ENCODE peak calls at places on chromosomes 11 and 22, in six cellular contexts. O, V, E, F, M and Q are unnamed samples.

GRCh38 chr22:48588151-48588880 is 1239.4 kb downstream of the BRD1 start:
- DNase-seq in V (no peak), F (no peak), E (no peak), M (no peak), O (no peak), Q (no peak)

GRCh38 chr11:134731562-134731961 is 319.5 kb upstream of the B3GAT1 start:
- DNase-seq in V (no peak), E (no peak), O (no peak), M (no peak), F (no peak), Q (no peak)

GRCh38 chr22:21650823-21651520 is 8.9 kb downstream of the SDF2L1 start:
- DNase-seq in O (no peak), F (no peak), E (no peak), M (no peak), V (peak), Q (no peak)

GRCh38 chr11:46669606-46670243 is 30.7 kb downstream of the ARHGAP1 start:
- DNase-seq in E (no peak), V (no peak), O (no peak), M (no peak), F (no peak), Q (no peak)

GRCh38 chr22:39959640-39960447 is at the start of gene TMA7B:
- DNase-seq in V (no peak), F (peak), M (peak), O (no peak), E (peak), Q (no peak)

GRCh38 chr22:27601195-27601594 is 200.4 kb downstream of the MN1 start:
- DNase-seq in M (no peak), F (no peak), E (no peak), V (no peak), O (no peak), Q (no peak)

GRCh38 chr11:32137263-32137662 is 46.4 kb downstream of the RCN1 start:
- DNase-seq in O (no peak), M (peak), E (peak), V (no peak), F (peak), Q (no peak)

GRCh38 chr11:67027943-67028542 is 5.1 kb downstream of the SYT12 start:
- DNase-seq in E (no peak), V (peak), O (no peak), M (peak), F (peak), Q (no peak)

GRCh38 chr22:37764622-37765021 is 43.1 kb upstream of the GCAT start:
- DNase-seq in V (no peak), M (no peak), O (no peak), F (no peak), E (no peak), Q (no peak)

GRCh38 chr11:79902493-79902892 is 461.7 kb upstream of the TENM4 start:
- DNase-seq in E (peak), O (no peak), M (peak), F (peak), V (no peak), Q (no peak)

GRCh38 chr11:68256331-68256741 is 15.4 kb downstream of the C11orf24 start:
- DNase-seq in O (peak), E (peak), F (no peak), V (no peak), M (no peak), Q (no peak)

GRCh38 chr22:38740116-38740723 is 15.6 kb downstream of the SUN2 start:
- DNase-seq in V (no peak), E (no peak), M (no peak), F (no peak), O (no peak), Q (no peak)

GRCh38 chr22:49157529-49158339 is 669.9 kb downstream of the BRD1 start:
- DNase-seq in M (no peak), O (no peak), E (no peak), F (no peak), V (no peak), Q (no peak)

GRCh38 chr11:117505285-117505970 is 177.8 kb downstream of the CEP164 start:
- DNase-seq in V (no peak), E (no peak), M (no peak), O (no peak), F (no peak), Q (no peak)

GRCh38 chr22:46641829-46642266 is 21.7 kb downstream of the GRAMD4 start:
- DNase-seq in V (no peak), E (no peak), O (no peak), F (no peak), M (no peak), Q (no peak)

GRCh38 chr11:131908316-131908715 is 537.9 kb downstream of the NTM start:
- DNase-seq in V (no peak), M (no peak), O (no peak), E (no peak), F (peak), Q (no peak)

GRCh38 chr11:110000045-110000502 is 93.1 kb upstream of the ZC3H12C start:
- DNase-seq in E (peak), F (peak), V (peak), O (no peak), M (peak), Q (no peak)

GRCh38 chr22:20610243-20610686 is 102.9 kb downstream of the MED15 start:
- DNase-seq in F (peak), M (no peak), E (peak), O (no peak), V (no peak), Q (no peak)

GRCh38 chr11:75786101-75786736 is 17.6 kb downstream of the DGAT2 start:
- DNase-seq in E (no peak), O (no peak), M (no peak), F (no peak), V (no peak), Q (no peak)

GRCh38 chr22:48105254-48105653 is 1342.8 kb downstream of the TBC1D22A start:
- DNase-seq in E (no peak), V (no peak), F (no peak), O (no peak), M (no peak), Q (no peak)

GRCh38 chr22:50436134-50436830 is 38.6 kb downstream of the SBF1 start:
- DNase-seq in M (no peak), O (no peak), E (no peak), V (no peak), F (no peak), Q (no peak)

GRCh38 chr11:3894128-3894731 is 38.8 kb downstream of the STIM1 start:
- DNase-seq in V (peak), M (no peak), O (peak), E (peak), F (no peak), Q (no peak)
- H3K4me3 ChIP-seq in V (peak), M (no peak), O (no peak), E (no peak), F (no peak), Q (no peak)

DNA sequence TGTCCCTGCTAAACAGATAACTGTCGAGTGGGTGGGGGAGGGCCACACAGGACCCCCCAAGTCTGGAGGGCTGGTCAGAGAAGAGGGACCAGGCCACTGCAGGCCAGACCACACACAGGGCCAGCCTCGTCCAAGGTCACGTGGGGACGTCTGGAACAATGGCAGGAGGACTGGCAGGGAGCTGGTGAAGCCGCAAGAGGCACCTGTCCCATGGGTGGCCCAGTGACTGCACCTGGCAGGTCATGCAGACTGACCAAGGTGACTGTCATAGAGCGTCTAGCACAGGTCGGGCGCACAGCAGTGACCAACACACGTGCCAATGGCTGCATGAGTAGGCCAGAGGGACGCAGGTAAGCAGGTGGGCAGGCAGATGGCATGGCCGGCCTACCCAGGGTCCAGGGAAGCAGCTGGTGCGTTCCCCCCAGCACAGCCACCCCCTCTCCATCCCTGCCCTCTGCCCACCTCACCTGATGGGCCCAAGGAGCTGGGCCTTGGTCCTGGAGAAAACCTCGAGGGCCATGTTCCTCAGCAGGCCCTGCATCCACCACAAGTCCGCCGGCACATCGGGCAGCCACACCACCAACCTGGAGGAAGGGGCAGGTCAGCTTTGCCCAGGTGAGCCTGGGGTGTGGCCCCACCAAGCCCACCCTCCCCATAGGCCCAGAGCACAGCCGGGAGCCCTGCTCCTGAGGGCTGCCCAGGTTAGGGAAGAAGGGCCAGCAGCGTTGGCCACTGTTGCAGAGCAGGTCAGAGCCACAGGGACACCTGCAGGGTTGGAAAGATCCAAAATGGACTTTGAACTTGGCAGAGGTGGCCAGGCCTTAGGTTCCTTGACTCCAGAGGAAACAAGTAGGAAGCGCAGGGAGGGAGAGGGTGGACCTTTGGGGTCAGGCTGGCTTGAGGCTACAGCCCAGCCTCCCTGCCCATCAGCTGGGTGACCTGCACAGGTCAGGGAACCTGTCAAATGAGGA is 10.4 kb downstream of the PNPLA5 start:
- DNase-seq in M (no peak), O (no peak), F (no peak), V (no peak), E (no peak), Q (no peak)
- H3K4me3 ChIP-seq in M (no peak), O (no peak), F (no peak), V (no peak), E (no peak), Q (no peak)

DNA sequence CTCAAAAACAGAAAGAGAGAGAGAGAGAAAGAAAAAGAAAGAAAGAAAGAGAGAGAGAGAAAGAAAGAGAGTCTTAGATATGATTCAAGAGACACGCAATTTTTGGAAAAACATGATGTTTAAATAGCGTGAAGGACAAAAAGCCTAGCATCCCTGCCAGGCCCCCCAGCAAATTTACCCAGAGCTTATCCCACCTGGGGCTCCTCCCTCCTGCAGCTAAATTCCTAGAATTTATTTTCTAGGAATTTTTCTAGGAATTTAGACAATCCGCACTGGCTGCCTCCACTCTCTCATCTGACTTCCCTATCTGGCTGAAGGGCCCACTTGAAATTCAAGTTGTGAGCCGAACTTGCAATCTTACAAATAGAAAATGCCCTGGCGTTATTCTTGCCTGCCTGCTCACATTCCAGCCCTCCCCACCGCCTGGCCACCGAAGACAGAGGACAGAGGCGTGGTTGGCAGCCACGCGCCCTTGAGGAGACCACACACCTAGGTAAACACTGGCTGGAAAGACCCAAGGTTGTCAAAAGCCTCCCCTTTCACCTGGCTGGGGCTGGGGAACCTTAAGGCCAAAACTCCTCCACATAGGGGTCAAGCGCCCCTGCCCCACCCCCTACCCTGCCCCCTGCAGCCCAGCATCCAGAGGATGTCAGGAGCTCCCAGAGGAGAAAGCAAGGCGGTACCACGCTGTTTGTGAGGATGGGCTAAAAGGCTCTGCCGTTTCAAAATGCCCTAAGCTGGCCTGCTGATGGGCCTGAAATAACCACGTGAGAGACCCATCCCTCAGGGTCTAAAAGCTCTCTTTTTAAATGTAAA is 42.2 kb downstream of the AHNAK start:
- DNase-seq in M (no peak), V (no peak), F (no peak), E (no peak), O (no peak), Q (no peak)
- H3K4me3 ChIP-seq in M (no peak), V (no peak), F (no peak), E (no peak), O (no peak), Q (no peak)

GRCh38 chr11:20373102-20373501 is 9.6 kb downstream of the HTATIP2 start:
- DNase-seq in F (no peak), O (no peak), V (no peak), E (no peak), M (no peak), Q (no peak)
- H3K4me3 ChIP-seq in F (no peak), O (no peak), V (no peak), E (no peak), M (no peak), Q (no peak)

GRCh38 chr11:59173080-59173963 is 1.4 kb downstream of the DTX4 start:
- DNase-seq in O (no peak), E (no peak), F (peak), V (no peak), M (peak), Q (peak)
- H3K4me3 ChIP-seq in O (peak), E (peak), F (peak), V (peak), M (peak), Q (peak)

GRCh38 chr22:23892626-23893445 is 1.3 kb upstream of the MIF start:
- DNase-seq in M (no peak), O (no peak), V (no peak), F (no peak), E (no peak), Q (no peak)
- H3K4me3 ChIP-seq in M (no peak), O (no peak), V (peak), F (no peak), E (no peak), Q (no peak)

GRCh38 chr11:44782478-44782877 is 55.7 kb downstream of the TSPAN18 start:
- DNase-seq in F (no peak), M (no peak), E (no peak), V (no peak), O (no peak), Q (no peak)

GRCh38 chr11:44779736-44780520 is 53.2 kb downstream of the TSPAN18 start:
- DNase-seq in F (no peak), V (no peak), E (no peak), M (no peak), O (no peak), Q (no peak)

GRCh38 chr11:44780940-44781631 is 54.3 kb downstream of the TSPAN18 start:
- DNase-seq in M (no peak), E (no peak), O (peak), F (no peak), V (no peak), Q (no peak)

GRCh38 chr11:44784438-44784760 is 57.6 kb downstream of the TSPAN18 start:
- DNase-seq in V (no peak), F (no peak), E (no peak), O (no peak), M (no peak), Q (no peak)

DNA sequence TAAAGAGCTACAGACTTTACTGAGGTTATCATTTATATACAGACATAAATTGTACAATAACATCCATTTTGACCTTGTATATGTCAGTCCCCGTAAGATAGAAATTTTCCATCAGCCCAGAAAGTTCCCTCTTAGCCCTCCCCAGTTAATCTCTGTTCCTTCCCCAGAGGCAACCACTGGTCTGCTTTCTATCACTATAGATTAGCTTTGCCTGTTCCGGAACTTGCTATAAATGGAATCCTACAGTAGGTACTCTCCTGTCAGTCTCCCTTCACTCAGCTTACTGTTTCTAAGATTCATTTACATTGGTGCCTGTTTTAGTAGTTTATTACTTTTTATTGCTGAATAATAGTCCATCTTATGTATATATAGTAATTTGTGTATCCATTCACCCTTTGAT is 54.9 kb downstream of the TSPAN18 start:
- DNase-seq in E (no peak), O (no peak), V (no peak), F (no peak), M (no peak), Q (no peak)
- H3K4me3 ChIP-seq in E (no peak), O (no peak), V (no peak), F (no peak), M (no peak), Q (no peak)

GRCh38 chr22:25419247-25420113 is 145.0 kb upstream of the GRK3 start:
- DNase-seq in V (peak), M (no peak), E (no peak), O (no peak), F (no peak), Q (no peak)
- H3K4me3 ChIP-seq in V (peak), M (no peak), E (no peak), O (peak), F (no peak), Q (no peak)